ENCODE peak calls at places on chromosomes 11 and 22, in four cellular contexts. F is HepG2, K is K562, Q is GM12878. R is an unnamed sample.

GRCh38 chr22:26798433-26799065 is 141.2 kb downstream of the MIAT start:
- DNase-seq in K (no peak), Q (no peak), F (no peak), R (no peak)

GRCh38 chr22:43011079-43011478 is 3.9 kb downstream of the PACSIN2 start:
- DNase-seq in K (no peak), Q (no peak), F (peak), R (no peak)

GRCh38 chr22:44151661-44152060 is 29.1 kb upstream of the PARVG start:
- DNase-seq in F (no peak), Q (no peak), K (no peak), R (no peak)

GRCh38 chr11:7572001-7572712 is 58.4 kb downstream of the PPFIBP2 start:
- DNase-seq in Q (no peak), F (peak), K (no peak), R (no peak)

GRCh38 chr11:43842021-43842420 is 38.6 kb upstream of the ALKBH3 start:
- DNase-seq in F (no peak), K (no peak), Q (no peak), R (no peak)

GRCh38 chr11:108914981-108915380 is 250.1 kb downstream of the DDX10 start:
- DNase-seq in K (no peak), Q (no peak), F (no peak), R (no peak)

GRCh38 chr11:63762662-63763505 is 5.7 kb downstream of the ZFTA start:
- DNase-seq in K (no peak), F (no peak), Q (no peak), R (no peak)

GRCh38 chr11:1267441-1268100 is 41.9 kb downstream of the TOLLIP start:
- DNase-seq in K (no peak), F (no peak), Q (no peak), R (no peak)

GRCh38 chr11:4094348-4095291 is at the start of gene RRM1:
- DNase-seq in K (peak), Q (peak), F (peak), R (peak)

GRCh38 chr11:91932151-91932821 is 292.3 kb upstream of the FAT3 start:
- DNase-seq in Q (no peak), K (no peak), F (no peak), R (no peak)

GRCh38 chr11:36305047-36305446 is 9.0 kb downstream of the PRR5L start:
- DNase-seq in Q (no peak), K (no peak), F (no peak), R (no peak)

GRCh38 chr22:27370281-27370680 is 431.3 kb downstream of the MN1 start:
- DNase-seq in F (no peak), K (peak), Q (no peak), R (no peak)

GRCh38 chr11:33500331-33500730 is 200.3 kb downstream of the C11orf91 start:
- DNase-seq in F (no peak), K (no peak), Q (no peak), R (no peak)

GRCh38 chr11:130999086-130999485 is 82.8 kb upstream of the SNX19 start:
- DNase-seq in K (no peak), F (no peak), Q (no peak), R (no peak)

GRCh38 chr11:27718346-27718852 is 18.1 kb upstream of the BDNF start:
- DNase-seq in F (no peak), Q (no peak), K (no peak), R (peak)

GRCh38 chr22:48257690-48258065 is 1495.2 kb downstream of the TBC1D22A start:
- DNase-seq in K (no peak), F (no peak), Q (no peak), R (no peak)

GRCh38 chr22:48322907-48323306 is 1504.8 kb downstream of the BRD1 start:
- DNase-seq in K (no peak), F (no peak), Q (no peak), R (no peak)

GRCh38 chr11:21072517-21072916 is 403.1 kb downstream of the NELL1 start:
- DNase-seq in Q (no peak), F (no peak), K (no peak), R (no peak)

GRCh38 chr11:1876361-1877063 is 15.2 kb downstream of the PRR33 start:
- DNase-seq in F (peak), K (peak), Q (no peak), R (peak)

GRCh38 chr11:68817554-68817953 is 24.2 kb downstream of the CPT1A start:
- DNase-seq in F (no peak), Q (no peak), K (no peak), R (no peak)

GRCh38 chr11:9765320-9766101 is 101.6 kb downstream of the SWAP70 start:
- DNase-seq in K (no peak), F (peak), Q (no peak), R (no peak)

GRCh38 chr22:41772645-41773044 is 27.8 kb upstream of the CCDC134 start:
- DNase-seq in Q (no peak), F (peak), K (no peak), R (no peak)
- TF ChIP-seq FOXK2 in Q (no peak), F (no peak), K (no peak), R (no peak)

GRCh38 chr11:45872513-45873356 is 12.7 kb upstream of the MAPK8IP1 start:
- DNase-seq in K (peak), F (peak), Q (no peak), R (peak)
- TF ChIP-seq FOXK2 in K (no peak), F (no peak), Q (no peak), R (no peak)

DNA sequence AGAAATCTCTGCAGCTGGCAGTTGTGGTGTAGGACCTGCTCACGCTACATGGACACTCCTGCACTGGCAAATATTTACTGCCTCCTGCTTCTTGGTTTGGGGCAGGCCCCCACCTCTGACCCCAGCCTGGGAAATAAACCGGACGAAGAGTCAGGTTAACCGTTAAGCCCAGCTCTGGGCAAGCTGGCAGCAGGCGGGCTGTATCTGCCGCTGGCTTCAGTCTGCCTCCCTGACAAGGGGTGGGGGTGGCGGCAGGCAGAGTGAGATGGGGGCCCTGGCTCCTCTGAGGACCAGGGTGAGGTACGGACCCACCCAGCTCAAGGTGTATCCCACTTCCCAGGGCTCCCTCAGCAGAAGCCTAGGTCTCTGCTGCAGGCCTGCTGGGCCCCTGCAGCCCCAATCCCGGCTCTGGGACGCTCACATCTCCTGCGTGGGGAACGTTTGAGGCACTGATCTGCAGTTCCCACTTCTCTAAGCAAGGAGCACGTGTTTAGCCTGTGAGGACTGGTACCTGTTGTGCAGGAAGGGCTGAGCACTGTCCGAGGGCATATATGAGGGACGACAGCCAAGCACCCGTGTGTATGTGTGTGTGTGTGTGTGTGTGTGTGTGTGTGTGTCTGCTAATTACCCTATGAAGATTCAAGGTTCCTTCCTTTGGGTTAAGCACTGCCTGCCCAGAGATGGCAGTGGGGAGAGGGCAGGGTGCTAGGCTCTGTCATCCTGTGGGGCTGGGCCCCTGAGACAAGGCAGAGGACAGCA is 1.1 kb upstream of the LRRC75B start:
- DNase-seq in K (no peak), F (peak), Q (no peak), R (no peak)
- TF ChIP-seq FOXK2 in K (no peak), F (no peak), Q (no peak), R (no peak)

GRCh38 chr11:119424276-119424675 is 1.3 kb upstream of the THY1 start:
- DNase-seq in F (no peak), K (no peak), Q (no peak), R (no peak)

GRCh38 chr11:119421941-119422504 is 949 bp downstream of the THY1 start:
- DNase-seq in Q (no peak), F (no peak), K (no peak), R (no peak)

GRCh38 chr11:119421351-119421750 is 1.6 kb downstream of the THY1 start:
- DNase-seq in Q (no peak), F (no peak), K (no peak), R (no peak)

GRCh38 chr11:119423459-119424254 is 685 bp upstream of the THY1 start:
- DNase-seq in F (no peak), Q (no peak), K (peak), R (no peak)

DNA sequence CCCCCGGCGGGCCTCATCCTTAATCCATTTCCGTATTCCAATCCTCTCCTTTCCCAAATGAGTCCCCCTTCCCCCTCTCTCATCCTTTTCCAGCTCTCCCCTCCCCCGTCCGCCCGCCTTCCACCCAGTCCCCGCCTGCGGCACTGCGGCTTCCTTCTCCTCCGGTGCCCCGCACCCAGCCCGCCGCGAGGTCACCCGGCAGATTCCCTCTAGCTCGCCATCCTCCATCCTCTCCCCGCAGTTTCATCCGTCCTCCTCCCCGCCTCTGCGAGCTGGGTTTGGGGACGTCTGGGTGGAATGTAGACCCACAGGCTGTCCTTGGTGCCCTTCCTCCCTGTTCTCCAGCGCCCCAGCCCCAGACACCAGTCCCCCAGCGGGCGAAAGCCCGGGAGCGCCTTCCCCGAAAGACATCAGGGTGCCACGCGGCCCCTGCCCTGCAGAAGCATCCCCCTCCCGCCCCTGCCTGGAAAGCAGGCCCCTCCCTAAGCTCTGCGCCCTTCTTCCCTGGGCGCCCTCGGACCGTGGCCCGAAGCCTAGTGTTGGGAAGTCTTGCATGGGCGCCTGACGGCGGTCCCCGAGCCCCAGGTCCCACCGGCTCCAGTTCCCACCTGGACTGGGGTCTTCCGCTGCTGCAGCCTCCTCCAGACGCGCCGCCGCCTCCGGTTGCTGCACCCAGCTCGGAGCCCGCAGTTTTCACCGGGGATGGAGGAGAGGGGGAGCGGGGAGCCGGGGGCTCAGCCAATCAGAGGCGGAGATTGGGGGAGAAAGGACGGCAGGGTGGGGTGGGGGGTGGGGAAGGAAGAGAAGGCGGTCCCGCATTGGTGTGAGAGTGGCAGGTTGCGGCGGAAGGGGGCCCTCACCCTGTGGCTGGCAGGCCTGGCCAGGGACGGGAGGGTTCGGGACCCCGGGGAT is at the start of gene THY1:
- DNase-seq in Q (no peak), K (no peak), F (no peak), R (no peak)
- TF ChIP-seq FOXK2 in Q (no peak), K (no peak), F (no peak), R (no peak)

GRCh38 chr22:36257308-36257707 is 4.4 kb downstream of the APOL1 start:
- DNase-seq in K (no peak), F (no peak), Q (no peak), R (no peak)

GRCh38 chr22:36253523-36254490 is 874 bp downstream of the APOL1 start:
- DNase-seq in K (peak), F (no peak), Q (no peak), R (no peak)

GRCh38 chr22:36249160-36249559 is 3.8 kb upstream of the APOL1 start:
- DNase-seq in K (no peak), Q (no peak), F (no peak), R (no peak)

GRCh38 chr22:36256474-36256873 is 3.5 kb downstream of the APOL1 start:
- DNase-seq in F (no peak), Q (no peak), K (no peak), R (no peak)

DNA sequence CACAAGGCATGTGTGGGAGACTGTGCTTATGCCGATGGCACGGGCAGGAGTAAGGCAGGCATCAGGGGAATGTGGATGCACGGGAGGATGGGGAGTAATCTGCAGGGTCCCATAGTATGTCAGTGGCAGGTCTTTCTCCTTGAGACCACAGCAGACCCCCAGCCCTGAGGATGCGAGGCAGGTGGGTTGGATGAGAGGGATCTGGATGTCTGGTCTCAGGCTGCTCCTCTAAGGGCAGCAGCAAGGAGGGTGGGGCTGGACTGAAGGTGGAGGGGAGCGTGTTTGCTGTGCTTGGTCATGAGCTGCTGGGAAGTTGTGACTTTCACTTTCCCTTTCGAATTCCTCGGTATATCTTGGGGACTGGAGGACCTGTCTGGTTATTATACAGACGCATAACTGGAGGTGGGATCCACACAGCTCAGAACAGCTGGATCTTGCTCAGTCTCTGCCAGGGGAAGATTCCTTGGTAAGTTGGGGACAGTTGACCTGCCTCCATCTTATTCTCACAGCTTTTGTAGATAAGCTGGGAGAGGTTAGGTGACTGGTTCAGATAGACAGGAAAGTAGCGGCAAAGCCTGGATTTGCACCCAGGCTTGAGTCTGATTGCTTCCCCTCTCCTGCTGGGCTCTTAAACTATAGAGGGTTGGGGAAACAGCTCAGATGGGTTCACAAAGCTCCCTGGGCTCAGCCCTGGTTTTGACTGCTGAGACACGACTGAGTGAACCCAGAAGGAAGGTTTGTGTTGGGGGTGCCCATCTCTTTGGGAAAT is at the start of gene APOL1:
- DNase-seq in F (peak), Q (peak), K (peak), R (no peak)
- TF ChIP-seq FOXK2 in F (no peak), Q (no peak), K (no peak), R (no peak)

GRCh38 chr11:124865181-124865901 is at the start of gene ROBO3:
- DNase-seq in Q (no peak), K (no peak), F (no peak), R (no peak)
- TF ChIP-seq FOXK2 in Q (no peak), K (no peak), F (no peak), R (no peak)

DNA sequence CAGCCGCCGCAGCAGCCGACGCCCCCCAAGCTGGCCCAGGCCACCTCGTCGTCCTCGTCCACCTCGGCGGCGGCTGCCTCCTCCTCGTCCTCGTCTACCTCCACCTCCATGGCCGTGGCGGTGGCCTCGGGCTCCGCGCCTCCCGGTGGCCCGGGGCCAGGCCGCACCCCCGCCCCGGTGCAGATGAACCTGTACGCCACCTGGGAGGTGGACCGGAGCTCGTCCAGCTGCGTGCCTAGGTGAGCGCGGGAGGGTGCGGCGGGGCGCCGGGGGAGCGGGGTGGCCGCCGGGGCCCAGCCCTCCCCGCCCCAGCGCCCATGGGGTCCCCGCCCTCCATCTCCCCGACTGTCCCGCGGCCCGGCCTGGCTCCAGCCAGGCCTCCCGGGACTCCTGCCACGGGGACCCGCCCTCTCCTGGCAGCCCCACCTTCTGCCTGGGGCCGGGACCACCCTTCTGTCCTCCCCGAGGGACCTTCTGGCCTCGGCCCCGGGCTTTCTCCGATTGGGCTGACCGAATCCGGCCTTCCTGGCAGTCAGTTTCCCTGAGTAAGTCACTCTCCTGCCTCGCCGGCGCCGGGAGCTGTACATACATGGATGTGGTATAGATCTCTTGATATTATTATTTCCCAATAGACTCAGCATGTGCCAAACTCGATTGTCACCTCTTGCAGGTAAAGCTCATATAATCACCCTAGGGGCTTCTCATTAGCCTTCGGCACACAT is 693 bp downstream of the PACS1 start:
- DNase-seq in K (peak), Q (no peak), F (no peak), R (peak)
- TF ChIP-seq FOXK2 in K (no peak), Q (no peak), F (no peak), R (no peak)

DNA sequence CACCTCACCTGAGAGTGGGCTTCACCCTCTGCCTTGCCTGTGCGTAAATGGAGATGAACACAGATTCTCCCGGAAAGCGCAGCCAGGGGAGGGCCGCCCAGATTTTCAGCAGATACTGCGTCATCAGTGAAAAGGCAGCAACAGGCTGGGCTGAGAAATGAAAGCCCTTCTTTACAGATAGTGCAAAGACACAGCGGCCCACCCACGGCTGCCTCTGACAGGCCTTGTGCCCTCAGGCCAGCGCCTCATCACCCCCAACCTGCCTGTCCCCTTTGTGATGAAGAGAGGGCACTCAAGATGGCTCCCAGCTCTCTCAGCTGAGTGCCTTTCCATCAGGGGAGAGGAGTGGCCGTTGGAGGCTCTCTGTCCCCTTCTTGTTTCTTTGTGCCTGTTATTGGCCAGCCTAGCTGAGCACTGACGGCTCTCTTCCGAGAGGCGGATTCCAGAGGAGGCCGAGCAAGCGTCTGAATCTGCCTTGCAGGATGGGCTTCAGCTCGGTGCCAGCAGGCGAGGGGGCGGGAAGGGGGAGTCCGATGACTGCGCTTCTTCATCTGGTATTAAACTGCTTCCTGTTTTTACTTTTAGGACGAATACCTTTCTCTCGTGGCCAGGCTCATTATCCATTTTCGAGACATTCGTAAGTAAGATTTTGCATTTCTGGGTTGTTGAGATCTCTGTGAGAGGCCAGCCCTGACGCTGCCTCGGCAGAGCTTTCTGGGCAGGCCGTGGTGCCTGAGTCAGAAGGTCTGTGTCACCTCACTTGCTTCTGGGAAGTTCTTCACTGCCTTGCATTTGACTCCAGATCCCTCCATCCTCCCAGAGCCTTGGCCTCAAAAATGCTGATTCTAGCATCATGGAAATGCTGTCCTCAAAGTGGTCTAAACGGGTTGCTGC is 43.7 kb downstream of the MED15 start:
- DNase-seq in F (no peak), K (no peak), Q (peak), R (no peak)
- TF ChIP-seq FOXK2 in F (no peak), K (no peak), Q (no peak), R (no peak)